ENCODE peak calls at places on chromosomes 1 and 21, in ten cellular contexts. P is lung; J is lower lobe of right lung; C is WTC11; K is HFFc6; N is mammary epithelial cell; O is dorsolateral prefrontal cortex; U is activated CD8-positive, alpha-beta T cell treated with anti-CD3 and anti-CD28 coated beads for 36 hours; I is CD4-positive, alpha-beta T cell; H is CD8-positive, alpha-beta T cell. Q is an unnamed sample.

GRCh38 chr1:199041173-199041914 is 402.5 kb downstream of the PTPRC start:
- DNase-seq in N (no peak), O (no peak), J (no peak), U (peak), C (no peak), P (no peak), H (no peak), K (no peak), I (no peak), Q (peak)

GRCh38 chr1:160260436-160261382 is 1.6 kb downstream of the DCAF8 start:
- DNase-seq in H (no peak), U (no peak), N (peak), O (no peak), P (no peak), I (no peak), K (peak), J (no peak), C (no peak), Q (no peak)

GRCh38 chr1:65309317-65310077 is at the start of gene DNAJC6:
- DNase-seq in P (peak), I (peak), K (peak), H (peak), U (peak), N (peak), O (peak), C (peak), J (peak), Q (no peak)

GRCh38 chr1:27504588-27505419 is 14.8 kb upstream of the WASF2 start:
- DNase-seq in J (peak), N (peak), I (no peak), H (no peak), C (peak), U (no peak), K (no peak), O (peak), P (no peak), Q (no peak)

GRCh38 chr1:237507005-237507404 is 383.7 kb downstream of the ZP4 start:
- DNase-seq in I (no peak), J (no peak), P (no peak), K (no peak), H (no peak), N (no peak), O (no peak), C (no peak), U (peak), Q (peak)

GRCh38 chr1:219794085-219794743 is 134.1 kb downstream of the SLC30A10 start:
- DNase-seq in P (no peak), O (no peak), K (no peak), H (no peak), U (no peak), N (no peak), J (no peak), C (no peak), I (no peak), Q (no peak)

GRCh38 chr1:101002551-101002950 is 23.0 kb downstream of the DPH5 start:
- DNase-seq in I (no peak), P (no peak), H (no peak), C (no peak), J (no peak), O (no peak), U (no peak), N (peak), K (peak), Q (no peak)

GRCh38 chr1:6614019-6614952 is 755 bp downstream of the PHF13 start:
- DNase-seq in U (peak), O (peak), C (peak), P (peak), K (no peak), N (no peak), H (peak), J (peak), I (peak), Q (peak)

GRCh38 chr1:18965206-18966173 is 9.0 kb upstream of the IFFO2 start:
- DNase-seq in K (peak), O (no peak), J (no peak), C (peak), H (no peak), I (no peak), P (no peak), N (peak), U (peak), Q (no peak)

GRCh38 chr21:27406297-27407009 is 439.6 kb upstream of the ADAMTS5 start:
- DNase-seq in I (no peak), U (no peak), P (no peak), N (no peak), J (no peak), C (no peak), H (no peak), K (no peak), O (no peak), Q (no peak)

GRCh38 chr1:110595311-110595710 is 10.8 kb downstream of the KCNA2 start:
- DNase-seq in U (no peak), C (no peak), P (no peak), H (no peak), N (no peak), O (no peak), J (no peak), K (no peak), I (no peak), Q (no peak)

GRCh38 chr1:103457856-103458255 is 67.6 kb upstream of the RNPC3 start:
- DNase-seq in N (peak), K (no peak), I (no peak), O (no peak), U (no peak), H (no peak), J (no peak), C (peak), P (no peak), Q (no peak)

GRCh38 chr1:220321758-220322157 is 49.5 kb upstream of the RAB3GAP2 start:
- DNase-seq in O (no peak), I (no peak), P (no peak), U (no peak), K (no peak), C (no peak), J (no peak), N (no peak), H (no peak), Q (no peak)

GRCh38 chr1:216750031-216750627 is 26.9 kb upstream of the ESRRG start:
- DNase-seq in N (peak), J (no peak), P (no peak), K (peak), U (no peak), C (peak), I (no peak), H (no peak), O (peak), Q (peak)

GRCh38 chr1:27669876-27670275 is 2.1 kb downstream of the IFI6 start:
- DNase-seq in P (no peak), H (no peak), I (no peak), N (no peak), U (no peak), K (no peak), J (no peak), O (no peak), C (no peak), Q (no peak)

GRCh38 chr21:26572026-26572425 is 1.1 kb downstream of the CYYR1 start:
- DNase-seq in J (no peak), I (no peak), C (no peak), U (no peak), O (no peak), H (no peak), K (no peak), N (no peak), P (no peak), Q (no peak)

GRCh38 chr1:119632103-119632490 is 16.0 kb downstream of the ZNF697 start:
- DNase-seq in P (no peak), K (no peak), I (no peak), U (no peak), C (no peak), J (no peak), N (no peak), O (no peak), H (no peak), Q (no peak)

GRCh38 chr1:169148472-169149252 is 42.2 kb downstream of the ATP1B1 start:
- DNase-seq in J (no peak), U (no peak), P (no peak), N (no peak), I (no peak), K (no peak), H (no peak), O (no peak), C (no peak), Q (no peak)

GRCh38 chr1:52504720-52505119 is 48.2 kb downstream of the TUT4 start:
- DNase-seq in H (no peak), I (no peak), U (no peak), K (no peak), C (no peak), P (no peak), O (no peak), N (no peak), J (no peak), Q (no peak)

GRCh38 chr1:161089251-161089924 is at the start of gene NECTIN4:
- DNase-seq in H (no peak), C (peak), U (no peak), J (peak), N (peak), I (no peak), P (peak), K (no peak), O (no peak), Q (no peak)

GRCh38 chr1:239718571-239718970 is 332.2 kb downstream of the CHRM3 start:
- DNase-seq in H (no peak), U (no peak), K (no peak), C (no peak), J (no peak), N (no peak), O (no peak), P (no peak), I (no peak), Q (no peak)

GRCh38 chr1:6025269-6026094 is 20.2 kb upstream of the KCNAB2 start:
- DNase-seq in O (peak), C (no peak), H (no peak), P (no peak), K (peak), N (peak), I (no peak), U (peak), J (no peak), Q (peak)

GRCh38 chr1:191882870-191883269 is 275.4 kb upstream of the RGS18 start:
- DNase-seq in I (no peak), O (no peak), N (no peak), J (no peak), K (no peak), H (no peak), C (no peak), P (no peak), U (no peak), Q (no peak)

GRCh38 chr1:39410915-39411436 is 80.5 kb upstream of the BMP8A start:
- DNase-seq in P (peak), O (peak), U (peak), C (peak), J (peak), H (peak), N (peak), K (peak), I (peak), Q (peak)

GRCh38 chr1:2411801-2412394 is 466 bp downstream of the PEX10 start:
- DNase-seq in J (peak), N (no peak), H (peak), P (no peak), K (no peak), C (peak), O (no peak), U (no peak), I (no peak), Q (no peak)

DNA sequence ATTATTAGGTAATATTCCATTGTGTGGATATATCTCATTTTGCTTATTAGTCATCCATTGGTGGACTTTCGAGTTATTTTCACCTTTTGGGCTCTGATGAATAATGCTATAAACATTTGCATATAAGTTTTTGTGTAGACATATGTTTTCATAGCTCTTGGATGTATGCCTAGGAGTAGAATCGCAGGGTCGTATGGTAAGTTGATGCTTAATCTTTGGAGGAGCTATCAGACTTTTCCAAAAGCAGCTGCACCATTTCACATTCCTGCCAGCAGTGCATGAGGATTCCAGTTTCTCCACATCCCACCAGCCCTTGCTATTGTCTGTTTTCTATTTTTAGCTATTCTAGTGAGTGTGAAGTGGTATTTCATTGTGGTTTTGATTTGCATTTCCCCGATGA is 120.3 kb upstream of the TMEM51 start:
- DNase-seq in O (no peak), N (peak), H (no peak), J (no peak), K (peak), P (no peak), C (no peak), U (no peak), I (no peak), Q (no peak)
- TF ChIP-seq CTCF in O (no peak), N (peak), H (no peak), J (no peak), K (peak), P (no peak), C (no peak), U (no peak), I (no peak), Q (no peak)

GRCh38 chr1:163071381-163072255 is 2.5 kb downstream of the RGS4 start:
- DNase-seq in U (peak), K (peak), C (peak), I (peak), P (peak), N (peak), O (peak), J (no peak), H (no peak), Q (peak)

GRCh38 chr1:163068716-163069115 is 445 bp upstream of the RGS4 start:
- DNase-seq in C (no peak), O (no peak), N (no peak), H (no peak), I (no peak), J (no peak), P (no peak), U (no peak), K (peak), Q (no peak)

GRCh38 chr1:163069655-163070277 is 605 bp downstream of the RGS4 start:
- DNase-seq in C (no peak), J (no peak), I (no peak), U (no peak), P (no peak), O (no peak), H (no peak), K (no peak), N (no peak), Q (no peak)

GRCh38 chr1:163066686-163067085 is 2.5 kb upstream of the RGS4 start:
- DNase-seq in J (no peak), P (no peak), O (no peak), N (no peak), I (no peak), H (no peak), U (no peak), K (no peak), C (no peak), Q (no peak)

DNA sequence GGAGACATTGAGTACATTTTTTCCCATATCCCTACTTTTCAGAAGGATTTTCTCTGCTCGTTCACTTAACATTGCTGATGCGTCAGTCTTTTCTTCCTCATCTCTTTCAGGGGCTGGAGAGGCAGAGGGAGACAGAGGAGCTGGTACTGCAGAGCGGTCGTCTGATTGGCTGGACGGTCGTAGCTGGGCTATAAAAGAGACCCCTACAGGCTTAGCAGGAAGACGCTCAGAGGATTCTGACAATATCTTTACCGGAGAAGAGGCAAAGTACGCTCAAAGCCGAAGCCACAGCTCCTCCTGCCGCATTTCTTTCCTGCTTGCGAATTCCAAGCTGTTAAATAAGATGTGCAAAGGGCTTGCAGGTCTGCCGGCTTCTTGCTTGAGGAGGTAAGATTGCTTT is at the start of gene RGS4:
- DNase-seq in K (peak), C (peak), H (no peak), N (peak), U (no peak), P (no peak), I (no peak), J (no peak), O (peak), Q (no peak)
- TF ChIP-seq CTCF in K (peak), C (no peak), H (no peak), N (peak), U (no peak), P (no peak), I (no peak), J (no peak), O (no peak), Q (no peak)

DNA sequence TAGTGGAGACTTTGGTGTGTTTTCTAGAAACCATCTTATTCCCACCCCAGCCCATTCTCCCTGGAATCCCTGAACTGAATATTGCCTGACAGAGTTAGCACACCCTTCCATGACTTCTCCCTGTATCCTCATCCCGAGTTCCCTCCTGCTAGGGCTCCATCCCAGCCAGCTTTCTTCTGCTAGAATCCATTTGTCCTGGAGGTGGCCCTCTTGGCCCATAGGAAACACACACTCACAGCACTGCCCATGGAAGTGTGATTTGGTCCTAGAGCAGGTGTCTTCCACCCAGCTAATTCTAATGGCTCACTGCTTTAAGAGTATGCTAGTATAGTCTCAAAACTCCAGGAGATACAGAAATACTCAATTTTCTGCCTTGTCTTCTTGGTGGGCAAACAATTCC is 4.1 kb downstream of the KRTAP15-1 start:
- DNase-seq in H (no peak), J (no peak), O (no peak), K (no peak), C (peak), N (no peak), I (no peak), P (no peak), U (no peak), Q (no peak)
- TF ChIP-seq CTCF in H (no peak), J (no peak), O (no peak), K (no peak), C (no peak), N (peak), I (no peak), P (no peak), U (no peak), Q (no peak)

DNA sequence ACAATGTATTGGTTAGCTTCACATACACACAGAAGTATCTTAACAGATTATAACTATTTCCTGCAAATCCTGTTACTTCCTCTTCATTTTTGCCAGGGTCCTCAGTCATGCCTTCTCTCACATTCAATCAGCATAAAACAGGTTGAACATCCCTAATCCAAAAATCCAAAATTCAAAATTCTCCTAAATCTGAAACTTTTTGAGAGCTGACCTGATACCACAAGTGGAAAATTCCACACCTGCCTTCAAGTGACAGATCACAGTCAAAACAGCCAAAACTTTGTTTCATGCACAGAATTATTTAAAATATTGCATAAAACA is 62.9 kb upstream of the FBXO28 start:
- DNase-seq in P (no peak), O (no peak), K (no peak), H (no peak), U (no peak), I (no peak), J (no peak), C (no peak), N (no peak), Q (no peak)
- TF ChIP-seq CTCF in P (no peak), O (no peak), K (peak), H (no peak), U (no peak), I (no peak), J (no peak), C (no peak), N (no peak), Q (no peak)